ENCODE peak calls at places on chromosome 1, in six cellular contexts. K is stimulated activated CD4-positive, alpha-beta T cell treated with anti-CD3 and anti-CD28 coated beads, Interleukin-1b, Interleukin-23, amount 100 ng/mL, for 24 hours; L is activated gamma-delta T cell; J is keratinocyte; B is CD8-positive, alpha-beta T cell; U is RPMI7951. S is an unnamed sample.

GRCh38 chr1:99553301-99553700 is 92.6 kb upstream of the PALMD start:
- DNase-seq in K (no peak), B (no peak), L (no peak), J (no peak), U (no peak), S (no peak)

GRCh38 chr1:152141971-152142584 is 16.9 kb downstream of the RPTN start:
- DNase-seq in U (peak), J (peak), B (peak), K (no peak), L (no peak), S (no peak)

GRCh38 chr1:159753386-159753785 is 27.4 kb upstream of the DUSP23 start:
- DNase-seq in B (no peak), J (no peak), K (no peak), U (no peak), L (no peak), S (no peak)

GRCh38 chr1:30659702-30660101 is 63.7 kb downstream of the MATN1 start:
- DNase-seq in B (no peak), J (no peak), U (no peak), K (no peak), L (no peak), S (no peak)

GRCh38 chr1:94092210-94092613 is 28.7 kb downstream of the ABCA4 start:
- DNase-seq in J (no peak), U (peak), B (no peak), K (no peak), L (no peak), S (no peak)

GRCh38 chr1:239308701-239309333 is 77.6 kb upstream of the CHRM3 start:
- DNase-seq in J (no peak), B (peak), U (no peak), K (no peak), L (no peak), S (no peak)

GRCh38 chr1:25223471-25223870 is 8.8 kb downstream of the SYF2 start:
- DNase-seq in B (no peak), U (no peak), K (no peak), L (no peak), J (no peak), S (no peak)

GRCh38 chr1:243325305-243325890 is 69.6 kb downstream of the SDCCAG8 start:
- DNase-seq in U (peak), J (peak), B (no peak), K (peak), L (no peak), S (no peak)

GRCh38 chr1:211829343-211830054 is 1.1 kb downstream of the LPGAT1 start:
- DNase-seq in U (peak), K (no peak), L (no peak), B (no peak), J (no peak), S (no peak)

GRCh38 chr1:84410328-84411107 is 12.2 kb downstream of the DNASE2B start:
- DNase-seq in K (no peak), U (no peak), J (no peak), B (no peak), L (no peak), S (no peak)

GRCh38 chr1:56532359-56532696 is 47.0 kb downstream of the PLPP3 start:
- DNase-seq in K (no peak), L (no peak), B (no peak), J (no peak), U (peak), S (no peak)

GRCh38 chr1:162625624-162626023 is 6.6 kb upstream of the DDR2 start:
- DNase-seq in L (no peak), U (no peak), B (no peak), J (no peak), K (no peak), S (no peak)

GRCh38 chr1:93661829-93662474 is 19.7 kb downstream of the BCAR3 start:
- DNase-seq in B (no peak), L (no peak), U (peak), K (no peak), J (no peak), S (no peak)

GRCh38 chr1:223029985-223030769 is 112.9 kb downstream of the TLR5 start:
- DNase-seq in U (no peak), J (no peak), B (no peak), K (no peak), L (no peak), S (no peak)

GRCh38 chr1:3073520-3074296 is 4.7 kb downstream of the PRDM16 start:
- DNase-seq in B (no peak), L (no peak), K (no peak), J (no peak), U (no peak), S (no peak)

GRCh38 chr1:154730251-154730650 is 122.3 kb upstream of the ADAR start:
- DNase-seq in U (peak), B (no peak), K (no peak), L (no peak), J (peak), S (no peak)

GRCh38 chr1:172893146-172893841 is 157.4 kb downstream of the TNFSF18 start:
- DNase-seq in K (no peak), B (no peak), L (no peak), U (peak), J (no peak), S (no peak)

GRCh38 chr1:152448496-152448895 is 34.4 kb upstream of the CRNN start:
- DNase-seq in J (no peak), K (no peak), B (no peak), L (no peak), U (no peak), S (no peak)

GRCh38 chr1:44359234-44359937 is 4.3 kb upstream of the ERI3 start:
- DNase-seq in L (no peak), K (no peak), U (peak), J (no peak), B (no peak), S (no peak)

GRCh38 chr1:92483442-92484170 is 3.1 kb downstream of the GFI1 start:
- DNase-seq in L (no peak), B (peak), J (no peak), K (peak), U (no peak), S (no peak)

GRCh38 chr1:147600119-147601111 is 59.1 kb downstream of the BCL9 start:
- DNase-seq in L (no peak), J (peak), B (no peak), K (no peak), U (peak), S (no peak)